ENCODE peak calls at places on chromosomes 16 and 17, in nine cellular contexts. One of them, this sample, is unnamed.

GRCh38 chr17:28575126-28575795 is 1.4 kb downstream of the ALDOC start:
- DNase-seq in frontal cortex: no peak
- DNase-seq in anterior cingulate cortex: peak
- DNase-seq in astrocyte of the spinal cord: no peak
- DNase-seq in activated CD4-positive, alpha-beta T cell treated with anti-CD3 and anti-CD28 coated beads, Interleukin-2, amount 10 ng/mL, durations not matched to agents 7 days and 5 days: no peak
- DNase-seq in endodermal cell: peak
- DNase-seq in bronchial epithelial cell: no peak
- DNase-seq in ureter: no peak
- DNase-seq in naive thymus-derived CD8-positive, alpha-beta T cell: no peak
- DNase-seq in this sample: no peak

GRCh38 chr17:50396261-50397110 is 837 bp downstream of the LRRC59 start:
- DNase-seq in activated CD4-positive, alpha-beta T cell treated with anti-CD3 and anti-CD28 coated beads, Interleukin-2, amount 10 ng/mL, durations not matched to agents 7 days and 5 days: no peak
- DNase-seq in astrocyte of the spinal cord: peak
- DNase-seq in ureter: peak
- DNase-seq in endodermal cell: peak
- DNase-seq in anterior cingulate cortex: no peak
- DNase-seq in naive thymus-derived CD8-positive, alpha-beta T cell: no peak
- DNase-seq in bronchial epithelial cell: peak
- DNase-seq in frontal cortex: peak
- DNase-seq in this sample: peak

GRCh38 chr16:88298166-88298881 is 84.4 kb upstream of the ZNF469 start:
- DNase-seq in ureter: no peak
- DNase-seq in anterior cingulate cortex: no peak
- DNase-seq in astrocyte of the spinal cord: peak
- DNase-seq in endodermal cell: peak
- DNase-seq in naive thymus-derived CD8-positive, alpha-beta T cell: no peak
- DNase-seq in frontal cortex: no peak
- DNase-seq in bronchial epithelial cell: peak
- DNase-seq in activated CD4-positive, alpha-beta T cell treated with anti-CD3 and anti-CD28 coated beads, Interleukin-2, amount 10 ng/mL, durations not matched to agents 7 days and 5 days: no peak
- DNase-seq in this sample: no peak

GRCh38 chr17:42167807-42168206 is 13.0 kb upstream of the RAB5C start:
- DNase-seq in frontal cortex: no peak
- DNase-seq in endodermal cell: no peak
- DNase-seq in ureter: no peak
- DNase-seq in activated CD4-positive, alpha-beta T cell treated with anti-CD3 and anti-CD28 coated beads, Interleukin-2, amount 10 ng/mL, durations not matched to agents 7 days and 5 days: no peak
- DNase-seq in astrocyte of the spinal cord: no peak
- DNase-seq in bronchial epithelial cell: no peak
- DNase-seq in naive thymus-derived CD8-positive, alpha-beta T cell: no peak
- DNase-seq in anterior cingulate cortex: no peak
- DNase-seq in this sample: no peak

GRCh38 chr17:30379303-30380105 is 777 bp downstream of the CPD start:
- DNase-seq in ureter: no peak
- DNase-seq in anterior cingulate cortex: peak
- DNase-seq in astrocyte of the spinal cord: no peak
- DNase-seq in naive thymus-derived CD8-positive, alpha-beta T cell: peak
- DNase-seq in bronchial epithelial cell: no peak
- DNase-seq in frontal cortex: no peak
- DNase-seq in activated CD4-positive, alpha-beta T cell treated with anti-CD3 and anti-CD28 coated beads, Interleukin-2, amount 10 ng/mL, durations not matched to agents 7 days and 5 days: peak
- DNase-seq in endodermal cell: peak
- DNase-seq in this sample: no peak

GRCh38 chr17:35082073-35082657 is 18.7 kb upstream of the RFFL start:
- DNase-seq in endodermal cell: no peak
- DNase-seq in naive thymus-derived CD8-positive, alpha-beta T cell: no peak
- DNase-seq in bronchial epithelial cell: peak
- DNase-seq in astrocyte of the spinal cord: peak
- DNase-seq in anterior cingulate cortex: no peak
- DNase-seq in activated CD4-positive, alpha-beta T cell treated with anti-CD3 and anti-CD28 coated beads, Interleukin-2, amount 10 ng/mL, durations not matched to agents 7 days and 5 days: no peak
- DNase-seq in ureter: no peak
- DNase-seq in frontal cortex: peak
- DNase-seq in this sample: peak

GRCh38 chr16:180101-180920 is at the start of gene HBQ1:
- DNase-seq in frontal cortex: peak
- DNase-seq in bronchial epithelial cell: no peak
- DNase-seq in endodermal cell: peak
- DNase-seq in ureter: no peak
- DNase-seq in naive thymus-derived CD8-positive, alpha-beta T cell: peak
- DNase-seq in anterior cingulate cortex: peak
- DNase-seq in astrocyte of the spinal cord: peak
- DNase-seq in activated CD4-positive, alpha-beta T cell treated with anti-CD3 and anti-CD28 coated beads, Interleukin-2, amount 10 ng/mL, durations not matched to agents 7 days and 5 days: no peak
- DNase-seq in this sample: no peak

GRCh38 chr16:55439101-55439690 is 39.8 kb upstream of the MMP2 start:
- DNase-seq in frontal cortex: no peak
- DNase-seq in activated CD4-positive, alpha-beta T cell treated with anti-CD3 and anti-CD28 coated beads, Interleukin-2, amount 10 ng/mL, durations not matched to agents 7 days and 5 days: no peak
- DNase-seq in bronchial epithelial cell: peak
- DNase-seq in astrocyte of the spinal cord: no peak
- DNase-seq in endodermal cell: no peak
- DNase-seq in naive thymus-derived CD8-positive, alpha-beta T cell: no peak
- DNase-seq in ureter: no peak
- DNase-seq in anterior cingulate cortex: no peak
- DNase-seq in this sample: no peak

GRCh38 chr16:87206646-87207451 is 110.3 kb downstream of the C16orf95 start:
- DNase-seq in naive thymus-derived CD8-positive, alpha-beta T cell: no peak
- DNase-seq in astrocyte of the spinal cord: peak
- DNase-seq in activated CD4-positive, alpha-beta T cell treated with anti-CD3 and anti-CD28 coated beads, Interleukin-2, amount 10 ng/mL, durations not matched to agents 7 days and 5 days: no peak
- DNase-seq in anterior cingulate cortex: no peak
- DNase-seq in frontal cortex: no peak
- DNase-seq in endodermal cell: no peak
- DNase-seq in ureter: no peak
- DNase-seq in bronchial epithelial cell: peak
- DNase-seq in this sample: peak

GRCh38 chr16:10641953-10642949 is 52.5 kb downstream of the TEKT5 start:
- DNase-seq in bronchial epithelial cell: no peak
- DNase-seq in endodermal cell: peak
- DNase-seq in activated CD4-positive, alpha-beta T cell treated with anti-CD3 and anti-CD28 coated beads, Interleukin-2, amount 10 ng/mL, durations not matched to agents 7 days and 5 days: no peak
- DNase-seq in naive thymus-derived CD8-positive, alpha-beta T cell: no peak
- DNase-seq in ureter: no peak
- DNase-seq in frontal cortex: no peak
- DNase-seq in anterior cingulate cortex: no peak
- DNase-seq in astrocyte of the spinal cord: no peak
- DNase-seq in this sample: no peak

GRCh38 chr17:37527249-37527851 is 37.7 kb downstream of the DUSP14 start:
- DNase-seq in naive thymus-derived CD8-positive, alpha-beta T cell: no peak
- DNase-seq in anterior cingulate cortex: no peak
- DNase-seq in astrocyte of the spinal cord: peak
- DNase-seq in bronchial epithelial cell: peak
- DNase-seq in activated CD4-positive, alpha-beta T cell treated with anti-CD3 and anti-CD28 coated beads, Interleukin-2, amount 10 ng/mL, durations not matched to agents 7 days and 5 days: peak
- DNase-seq in frontal cortex: peak
- DNase-seq in endodermal cell: peak
- DNase-seq in ureter: no peak
- DNase-seq in this sample: no peak

GRCh38 chr17:31286587-31286986 is 10.5 kb downstream of the OMG start:
- DNase-seq in naive thymus-derived CD8-positive, alpha-beta T cell: no peak
- DNase-seq in anterior cingulate cortex: no peak
- DNase-seq in ureter: no peak
- DNase-seq in bronchial epithelial cell: no peak
- DNase-seq in activated CD4-positive, alpha-beta T cell treated with anti-CD3 and anti-CD28 coated beads, Interleukin-2, amount 10 ng/mL, durations not matched to agents 7 days and 5 days: no peak
- DNase-seq in endodermal cell: no peak
- DNase-seq in frontal cortex: no peak
- DNase-seq in astrocyte of the spinal cord: no peak
- DNase-seq in this sample: no peak

GRCh38 chr16:87463722-87464690 is 28.8 kb downstream of the ZCCHC14 start:
- DNase-seq in astrocyte of the spinal cord: no peak
- DNase-seq in ureter: no peak
- DNase-seq in anterior cingulate cortex: no peak
- DNase-seq in bronchial epithelial cell: peak
- DNase-seq in activated CD4-positive, alpha-beta T cell treated with anti-CD3 and anti-CD28 coated beads, Interleukin-2, amount 10 ng/mL, durations not matched to agents 7 days and 5 days: peak
- DNase-seq in frontal cortex: no peak
- DNase-seq in naive thymus-derived CD8-positive, alpha-beta T cell: peak
- DNase-seq in endodermal cell: no peak
- DNase-seq in this sample: peak

GRCh38 chr17:18143044-18143936 is 34.7 kb downstream of the MYO15A start:
- DNase-seq in astrocyte of the spinal cord: no peak
- DNase-seq in activated CD4-positive, alpha-beta T cell treated with anti-CD3 and anti-CD28 coated beads, Interleukin-2, amount 10 ng/mL, durations not matched to agents 7 days and 5 days: no peak
- DNase-seq in ureter: no peak
- DNase-seq in anterior cingulate cortex: no peak
- DNase-seq in endodermal cell: peak
- DNase-seq in naive thymus-derived CD8-positive, alpha-beta T cell: no peak
- DNase-seq in frontal cortex: no peak
- DNase-seq in bronchial epithelial cell: peak
- DNase-seq in this sample: no peak

GRCh38 chr17:49694847-49695697 is 12.7 kb downstream of the SLC35B1 start:
- DNase-seq in endodermal cell: peak
- DNase-seq in astrocyte of the spinal cord: peak
- DNase-seq in anterior cingulate cortex: no peak
- DNase-seq in bronchial epithelial cell: no peak
- DNase-seq in frontal cortex: peak
- DNase-seq in ureter: peak
- DNase-seq in activated CD4-positive, alpha-beta T cell treated with anti-CD3 and anti-CD28 coated beads, Interleukin-2, amount 10 ng/mL, durations not matched to agents 7 days and 5 days: peak
- DNase-seq in naive thymus-derived CD8-positive, alpha-beta T cell: peak
- DNase-seq in this sample: peak

GRCh38 chr17:8799001-8799850 is at the start of gene MFSD6L:
- DNase-seq in ureter: peak
- DNase-seq in anterior cingulate cortex: no peak
- DNase-seq in frontal cortex: no peak
- DNase-seq in astrocyte of the spinal cord: no peak
- DNase-seq in endodermal cell: peak
- DNase-seq in naive thymus-derived CD8-positive, alpha-beta T cell: no peak
- DNase-seq in activated CD4-positive, alpha-beta T cell treated with anti-CD3 and anti-CD28 coated beads, Interleukin-2, amount 10 ng/mL, durations not matched to agents 7 days and 5 days: no peak
- DNase-seq in bronchial epithelial cell: no peak
- DNase-seq in this sample: no peak

GRCh38 chr16:65125871-65126270 is 4.0 kb upstream of the CDH11 start:
- DNase-seq in activated CD4-positive, alpha-beta T cell treated with anti-CD3 and anti-CD28 coated beads, Interleukin-2, amount 10 ng/mL, durations not matched to agents 7 days and 5 days: no peak
- DNase-seq in astrocyte of the spinal cord: peak
- DNase-seq in endodermal cell: no peak
- DNase-seq in naive thymus-derived CD8-positive, alpha-beta T cell: no peak
- DNase-seq in anterior cingulate cortex: no peak
- DNase-seq in bronchial epithelial cell: peak
- DNase-seq in ureter: no peak
- DNase-seq in frontal cortex: no peak
- DNase-seq in this sample: no peak

GRCh38 chr17:8785547-8786412 is 13.4 kb downstream of the MFSD6L start:
- DNase-seq in activated CD4-positive, alpha-beta T cell treated with anti-CD3 and anti-CD28 coated beads, Interleukin-2, amount 10 ng/mL, durations not matched to agents 7 days and 5 days: peak
- DNase-seq in ureter: peak
- DNase-seq in naive thymus-derived CD8-positive, alpha-beta T cell: peak
- DNase-seq in astrocyte of the spinal cord: peak
- DNase-seq in anterior cingulate cortex: peak
- DNase-seq in frontal cortex: peak
- DNase-seq in bronchial epithelial cell: peak
- DNase-seq in endodermal cell: peak
- DNase-seq in this sample: peak

GRCh38 chr17:16150251-16150859 is 65.0 kb downstream of the NCOR1 start:
- DNase-seq in naive thymus-derived CD8-positive, alpha-beta T cell: no peak
- DNase-seq in astrocyte of the spinal cord: peak
- DNase-seq in endodermal cell: no peak
- DNase-seq in activated CD4-positive, alpha-beta T cell treated with anti-CD3 and anti-CD28 coated beads, Interleukin-2, amount 10 ng/mL, durations not matched to agents 7 days and 5 days: no peak
- DNase-seq in bronchial epithelial cell: peak
- DNase-seq in frontal cortex: no peak
- DNase-seq in ureter: no peak
- DNase-seq in anterior cingulate cortex: no peak
- DNase-seq in this sample: no peak

GRCh38 chr17:62750502-62751349 is 57.4 kb downstream of the MARCHF10 start:
- DNase-seq in endodermal cell: peak
- DNase-seq in frontal cortex: no peak
- DNase-seq in anterior cingulate cortex: no peak
- DNase-seq in astrocyte of the spinal cord: no peak
- DNase-seq in bronchial epithelial cell: peak
- DNase-seq in activated CD4-positive, alpha-beta T cell treated with anti-CD3 and anti-CD28 coated beads, Interleukin-2, amount 10 ng/mL, durations not matched to agents 7 days and 5 days: no peak
- DNase-seq in naive thymus-derived CD8-positive, alpha-beta T cell: no peak
- DNase-seq in ureter: no peak
- DNase-seq in this sample: no peak

GRCh38 chr17:38674749-38675615 is at the start of gene EPOP:
- DNase-seq in endodermal cell: peak
- DNase-seq in bronchial epithelial cell: peak
- DNase-seq in ureter: peak
- DNase-seq in frontal cortex: peak
- DNase-seq in astrocyte of the spinal cord: peak
- DNase-seq in anterior cingulate cortex: peak
- DNase-seq in naive thymus-derived CD8-positive, alpha-beta T cell: peak
- DNase-seq in activated CD4-positive, alpha-beta T cell treated with anti-CD3 and anti-CD28 coated beads, Interleukin-2, amount 10 ng/mL, durations not matched to agents 7 days and 5 days: peak
- DNase-seq in this sample: peak

GRCh38 chr17:75756451-75757085 is 8.4 kb downstream of the GALK1 start:
- DNase-seq in bronchial epithelial cell: no peak
- DNase-seq in anterior cingulate cortex: no peak
- DNase-seq in activated CD4-positive, alpha-beta T cell treated with anti-CD3 and anti-CD28 coated beads, Interleukin-2, amount 10 ng/mL, durations not matched to agents 7 days and 5 days: no peak
- DNase-seq in ureter: no peak
- DNase-seq in astrocyte of the spinal cord: no peak
- DNase-seq in endodermal cell: no peak
- DNase-seq in frontal cortex: no peak
- DNase-seq in naive thymus-derived CD8-positive, alpha-beta T cell: no peak
- DNase-seq in this sample: no peak

GRCh38 chr16:14104066-14104465 is 32.9 kb downstream of the MRTFB start:
- DNase-seq in bronchial epithelial cell: no peak
- DNase-seq in activated CD4-positive, alpha-beta T cell treated with anti-CD3 and anti-CD28 coated beads, Interleukin-2, amount 10 ng/mL, durations not matched to agents 7 days and 5 days: no peak
- DNase-seq in ureter: no peak
- DNase-seq in endodermal cell: no peak
- DNase-seq in frontal cortex: no peak
- DNase-seq in anterior cingulate cortex: no peak
- DNase-seq in astrocyte of the spinal cord: no peak
- DNase-seq in naive thymus-derived CD8-positive, alpha-beta T cell: no peak
- DNase-seq in this sample: no peak

GRCh38 chr17:79205688-79206205 is 131.1 kb downstream of the ENGASE start:
- DNase-seq in anterior cingulate cortex: no peak
- DNase-seq in frontal cortex: no peak
- DNase-seq in ureter: no peak
- DNase-seq in activated CD4-positive, alpha-beta T cell treated with anti-CD3 and anti-CD28 coated beads, Interleukin-2, amount 10 ng/mL, durations not matched to agents 7 days and 5 days: no peak
- DNase-seq in endodermal cell: no peak
- DNase-seq in astrocyte of the spinal cord: no peak
- DNase-seq in naive thymus-derived CD8-positive, alpha-beta T cell: no peak
- DNase-seq in bronchial epithelial cell: peak
- DNase-seq in this sample: no peak

GRCh38 chr16:69150146-69150865 is 17.9 kb downstream of the UTP4 start:
- DNase-seq in astrocyte of the spinal cord: peak
- DNase-seq in frontal cortex: peak
- DNase-seq in anterior cingulate cortex: peak
- DNase-seq in naive thymus-derived CD8-positive, alpha-beta T cell: peak
- DNase-seq in bronchial epithelial cell: peak
- DNase-seq in activated CD4-positive, alpha-beta T cell treated with anti-CD3 and anti-CD28 coated beads, Interleukin-2, amount 10 ng/mL, durations not matched to agents 7 days and 5 days: peak
- DNase-seq in endodermal cell: peak
- DNase-seq in ureter: peak
- DNase-seq in this sample: peak

GRCh38 chr17:38864636-38865398 is 5.0 kb upstream of the LASP1 start:
- DNase-seq in activated CD4-positive, alpha-beta T cell treated with anti-CD3 and anti-CD28 coated beads, Interleukin-2, amount 10 ng/mL, durations not matched to agents 7 days and 5 days: no peak
- DNase-seq in bronchial epithelial cell: peak
- DNase-seq in ureter: no peak
- DNase-seq in astrocyte of the spinal cord: peak
- DNase-seq in frontal cortex: no peak
- DNase-seq in naive thymus-derived CD8-positive, alpha-beta T cell: no peak
- DNase-seq in endodermal cell: peak
- DNase-seq in anterior cingulate cortex: no peak
- DNase-seq in this sample: no peak

GRCh38 chr16:2089676-2090480 is 42.1 kb downstream of the TSC2 start:
- DNase-seq in endodermal cell: no peak
- DNase-seq in ureter: peak
- DNase-seq in naive thymus-derived CD8-positive, alpha-beta T cell: no peak
- DNase-seq in anterior cingulate cortex: no peak
- DNase-seq in frontal cortex: no peak
- DNase-seq in astrocyte of the spinal cord: no peak
- DNase-seq in bronchial epithelial cell: no peak
- DNase-seq in activated CD4-positive, alpha-beta T cell treated with anti-CD3 and anti-CD28 coated beads, Interleukin-2, amount 10 ng/mL, durations not matched to agents 7 days and 5 days: no peak
- DNase-seq in this sample: no peak

GRCh38 chr16:23296994-23297393 is 5.1 kb upstream of the SCNN1B start:
- DNase-seq in astrocyte of the spinal cord: no peak
- DNase-seq in endodermal cell: peak
- DNase-seq in ureter: no peak
- DNase-seq in bronchial epithelial cell: no peak
- DNase-seq in naive thymus-derived CD8-positive, alpha-beta T cell: no peak
- DNase-seq in activated CD4-positive, alpha-beta T cell treated with anti-CD3 and anti-CD28 coated beads, Interleukin-2, amount 10 ng/mL, durations not matched to agents 7 days and 5 days: no peak
- DNase-seq in frontal cortex: no peak
- DNase-seq in anterior cingulate cortex: no peak
- DNase-seq in this sample: no peak